ENCODE peak calls at places on chromosomes 4 and X, in five cellular contexts. R is tibial nerve; Q is CD4-positive, alpha-beta T cell; X is OCI-LY7; A is heart left ventricle. V is an unnamed sample.

GRCh38 chr4:114250439-114250891 is 271.0 kb upstream of the ARSJ start:
- DNase-seq in R (no peak), Q (no peak), X (no peak), A (no peak), V (peak)

GRCh38 chr4:1416051-1416947 is 10.1 kb upstream of the NKX1-1 start:
- DNase-seq in R (no peak), Q (no peak), X (no peak), A (no peak), V (no peak)

GRCh38 chr4:14862881-14863280 is 139.4 kb upstream of the CPEB2 start:
- DNase-seq in R (no peak), Q (no peak), X (no peak), A (no peak), V (no peak)

GRCh38 chrX:67544871-67545771 is 1.3 kb downstream of the AR start:
- DNase-seq in R (no peak), Q (no peak), X (no peak), A (peak), V (peak)

GRCh38 chrX:22351966-22352365 is 79.3 kb downstream of the CBLL2 start:
- DNase-seq in R (no peak), Q (no peak), X (no peak), A (no peak), V (no peak)

GRCh38 chrX:104419211-104419610 is 146.8 kb upstream of the IL1RAPL2 start:
- DNase-seq in R (no peak), Q (no peak), X (no peak), A (no peak), V (peak)

GRCh38 chrX:103513476-103514108 is 5.7 kb downstream of the RAB40A start:
- DNase-seq in R (no peak), Q (no peak), X (no peak), A (no peak), V (no peak)

GRCh38 chrX:140733766-140734342 is 24.3 kb downstream of the LINC00632 start:
- DNase-seq in R (no peak), Q (no peak), X (peak), A (no peak), V (no peak)

GRCh38 chr4:103721251-103721650 is 1.5 kb upstream of the TACR3 start:
- DNase-seq in R (no peak), Q (no peak), X (no peak), A (no peak), V (no peak)

GRCh38 chrX:5646818-5647217 is 581.8 kb downstream of the NLGN4X start:
- DNase-seq in R (no peak), Q (no peak), X (peak), A (no peak), V (no peak)

GRCh38 chr4:3519468-3520264 is 12.6 kb downstream of the LRPAP1 start:
- DNase-seq in R (no peak), Q (no peak), X (no peak), A (peak), V (no peak)

GRCh38 chr4:11416071-11416766 is 12.5 kb downstream of the HS3ST1 start:
- DNase-seq in R (no peak), Q (no peak), X (no peak), A (no peak), V (no peak)

GRCh38 chrX:20271186-20271585 is 4.5 kb upstream of the RPS6KA3 start:
- DNase-seq in R (no peak), Q (no peak), X (no peak), A (no peak), V (no peak)

GRCh38 chrX:155046811-155047528 is 20.3 kb downstream of the FUNDC2 start:
- DNase-seq in R (no peak), Q (no peak), X (no peak), A (no peak), V (no peak)

GRCh38 chrX:46953597-46953996 is 41.4 kb downstream of the JADE3 start:
- DNase-seq in R (no peak), Q (no peak), X (no peak), A (no peak), V (no peak)

GRCh38 chrX:65679071-65679540 is 11.7 kb downstream of the MSN start:
- DNase-seq in R (no peak), Q (no peak), X (no peak), A (peak), V (no peak)

GRCh38 chrX:38596939-38597338 is 35.6 kb downstream of the TSPAN7 start:
- DNase-seq in R (no peak), Q (no peak), X (no peak), A (no peak), V (no peak)

GRCh38 chr4:76458829-76459228 is 23.8 kb downstream of the SHROOM3 start:
- DNase-seq in R (no peak), Q (no peak), X (no peak), A (no peak), V (peak)

GRCh38 chr4:147773261-147774184 is 41.6 kb downstream of the ARHGAP10 start:
- DNase-seq in R (no peak), Q (no peak), X (no peak), A (no peak), V (peak)

GRCh38 chr4:40301592-40301991 is 33.5 kb upstream of the CHRNA9 start:
- DNase-seq in R (no peak), Q (peak), X (peak), A (no peak), V (no peak)

GRCh38 chrX:109658391-109658790 is 33.4 kb upstream of the KCNE5 start:
- DNase-seq in R (no peak), Q (no peak), X (no peak), A (no peak), V (no peak)

GRCh38 chr4:185165605-185166063 is 22.6 kb downstream of the SLC25A4 start:
- DNase-seq in R (no peak), Q (no peak), X (no peak), A (no peak), V (no peak)

GRCh38 chrX:69314436-69315348 is 149.4 kb upstream of the PJA1 start:
- DNase-seq in R (no peak), Q (no peak), X (no peak), A (peak), V (no peak)

GRCh38 chrX:100939336-100939735 is 10.6 kb upstream of the XKRX start:
- DNase-seq in R (no peak), Q (no peak), X (peak), A (no peak), V (peak)

GRCh38 chr4:23374280-23374679 is 515.6 kb downstream of the PPARGC1A start:
- DNase-seq in R (no peak), Q (no peak), X (no peak), A (no peak), V (peak)

GRCh38 chr4:168541608-168541953 is 44.7 kb downstream of the PALLD start:
- DNase-seq in R (no peak), Q (no peak), X (no peak), A (no peak), V (no peak)

GRCh38 chr4:139978692-139979091 is 175.3 kb downstream of the MAML3 start:
- DNase-seq in R (no peak), Q (no peak), X (peak), A (no peak), V (no peak)

GRCh38 chrX:118448273-118448783 is 47.3 kb upstream of the DOCK11 start:
- DNase-seq in R (no peak), Q (no peak), X (no peak), A (no peak), V (no peak)

GRCh38 chrX:134396174-134396573 is 63.8 kb upstream of the HPRT1 start:
- DNase-seq in R (no peak), Q (no peak), X (peak), A (no peak), V (no peak)

GRCh38 chr4:137510866-137511265 is 21.4 kb downstream of the PCDH18 start:
- DNase-seq in R (no peak), Q (no peak), X (no peak), A (no peak), V (peak)

GRCh38 chr4:109298279-109299010 is 4.0 kb downstream of the COL25A1 start:
- DNase-seq in R (no peak), Q (no peak), X (peak), A (no peak), V (peak)

GRCh38 chr4:3419836-3420605 is 21.7 kb upstream of the HGFAC start:
- DNase-seq in R (no peak), Q (no peak), X (no peak), A (peak), V (no peak)

GRCh38 chr4:65482410-65482809 is 187.9 kb downstream of the EPHA5 start:
- DNase-seq in R (no peak), Q (no peak), X (no peak), A (no peak), V (peak)

GRCh38 chr4:21795091-21795490 is 153.5 kb downstream of the KCNIP4 start:
- DNase-seq in R (no peak), Q (no peak), X (no peak), A (no peak), V (no peak)

GRCh38 chr4:127604949-127605709 is 27.6 kb upstream of the INTU start:
- DNase-seq in R (no peak), Q (no peak), X (peak), A (no peak), V (no peak)

GRCh38 chrX:49932786-49933185 is 10.4 kb downstream of the CLCN5 start:
- DNase-seq in R (no peak), Q (no peak), X (no peak), A (no peak), V (no peak)

GRCh38 chr4:106628616-106629606 is 260.3 kb upstream of the GIMD1 start:
- DNase-seq in R (no peak), Q (no peak), X (no peak), A (no peak), V (no peak)

GRCh38 chr4:145886871-145887240 is 51.8 kb downstream of the ZNF827 start:
- DNase-seq in R (no peak), Q (no peak), X (peak), A (peak), V (no peak)

GRCh38 chr4:145890689-145891088 is 47.9 kb downstream of the ZNF827 start:
- DNase-seq in R (no peak), Q (no peak), X (no peak), A (no peak), V (no peak)

GRCh38 chr4:145887241-145887964 is 51.2 kb downstream of the ZNF827 start:
- DNase-seq in R (no peak), Q (no peak), X (peak), A (no peak), V (peak)

GRCh38 chr4:145885666-145886065 is 53.0 kb downstream of the ZNF827 start:
- DNase-seq in R (no peak), Q (no peak), X (no peak), A (no peak), V (no peak)

DNA sequence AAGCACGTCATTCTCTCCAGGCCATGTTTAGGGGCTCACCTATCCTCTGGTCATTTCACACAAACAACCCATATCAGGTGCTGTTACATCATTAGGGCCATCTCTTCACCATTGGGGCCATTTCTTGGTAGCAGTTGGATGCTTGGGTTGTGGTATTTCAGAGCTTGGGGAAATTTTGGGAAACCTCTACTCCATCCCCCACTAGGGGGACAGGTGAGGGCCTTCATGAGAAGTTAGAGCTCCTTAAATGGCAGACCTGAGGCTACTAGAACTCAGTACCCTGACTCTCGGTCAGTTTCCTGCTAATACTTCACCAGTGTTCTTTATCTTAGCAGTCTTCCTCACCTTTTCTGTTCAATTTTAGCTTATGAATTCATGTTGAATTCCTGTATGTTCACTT is 50.2 kb downstream of the ZNF827 start:
- DNase-seq in R (no peak), Q (no peak), X (peak), A (no peak), V (no peak)
- TF ChIP-seq CTCF in R (no peak), Q (no peak), X (peak), A (peak), V (peak)

GRCh38 chr4:87497586-87497985 is 31.6 kb downstream of the SPARCL1 start:
- DNase-seq in R (no peak), Q (no peak), X (no peak), A (no peak), V (no peak)

GRCh38 chr4:87500107-87500462 is 29.1 kb downstream of the SPARCL1 start:
- DNase-seq in R (no peak), Q (no peak), X (no peak), A (no peak), V (no peak)

GRCh38 chr4:87498446-87498900 is 30.7 kb downstream of the SPARCL1 start:
- DNase-seq in R (no peak), Q (no peak), X (no peak), A (no peak), V (no peak)

GRCh38 chr4:87499415-87500106 is 29.6 kb downstream of the SPARCL1 start:
- DNase-seq in R (no peak), Q (no peak), X (no peak), A (no peak), V (no peak)

DNA sequence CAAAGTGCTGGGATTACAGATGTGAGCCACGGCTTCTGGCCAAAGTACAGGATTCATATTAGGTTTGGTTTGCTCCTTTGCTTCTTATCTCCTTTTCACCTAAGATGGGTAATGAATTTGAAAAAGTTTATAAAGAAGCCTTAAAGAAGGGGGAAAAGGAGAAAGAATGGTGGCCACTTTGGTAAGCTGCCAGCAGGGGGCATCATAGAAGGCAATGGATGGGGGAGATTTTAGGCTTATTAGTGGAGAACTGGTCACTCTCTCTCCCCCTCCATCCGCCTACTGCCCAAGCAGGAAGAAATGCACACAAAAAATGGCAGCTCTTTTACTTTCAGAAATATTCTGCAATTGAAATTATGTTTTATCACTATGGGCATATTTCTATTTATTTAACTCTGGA is 32.0 kb downstream of the SPARCL1 start:
- DNase-seq in R (no peak), Q (no peak), X (peak), A (no peak), V (no peak)
- TF ChIP-seq CTCF in R (no peak), Q (no peak), X (peak), A (peak), V (peak)

GRCh38 chrX:121323337-121323736 is 275.9 kb downstream of the GLUD2 start:
- DNase-seq in R (no peak), Q (no peak), X (no peak), A (no peak), V (no peak)

DNA sequence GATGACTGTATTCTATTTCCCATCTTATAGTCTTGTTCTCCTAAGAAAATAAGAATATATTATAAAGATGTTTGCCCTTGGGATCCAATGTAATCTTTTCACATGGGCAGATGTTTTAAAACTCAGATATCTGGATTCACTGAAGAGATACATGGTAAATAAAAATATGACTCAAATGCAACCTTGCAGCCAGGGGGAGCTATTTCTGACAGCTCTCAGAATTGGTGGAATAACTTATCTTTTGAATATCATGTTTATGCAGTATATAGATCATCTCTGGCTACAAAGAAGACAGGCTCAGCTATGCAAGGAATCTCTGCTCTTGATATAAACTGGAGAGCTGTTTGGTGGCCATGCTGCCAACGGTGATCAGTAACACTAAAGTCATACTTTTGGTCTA is 274.7 kb downstream of the GLUD2 start:
- DNase-seq in R (no peak), Q (no peak), X (peak), A (no peak), V (peak)
- TF ChIP-seq CTCF in R (no peak), Q (no peak), X (peak), A (no peak), V (peak)

GRCh38 chrX:15843960-15844359 is 10.7 kb downstream of the AP1S2 start:
- DNase-seq in R (no peak), Q (no peak), X (no peak), A (no peak), V (no peak)

GRCh38 chrX:15834051-15834450 is 20.6 kb downstream of the AP1S2 start:
- DNase-seq in R (no peak), Q (no peak), X (no peak), A (no peak), V (no peak)

GRCh38 chrX:15834827-15835595 is 19.6 kb downstream of the AP1S2 start:
- DNase-seq in R (no peak), Q (no peak), X (no peak), A (no peak), V (no peak)

DNA sequence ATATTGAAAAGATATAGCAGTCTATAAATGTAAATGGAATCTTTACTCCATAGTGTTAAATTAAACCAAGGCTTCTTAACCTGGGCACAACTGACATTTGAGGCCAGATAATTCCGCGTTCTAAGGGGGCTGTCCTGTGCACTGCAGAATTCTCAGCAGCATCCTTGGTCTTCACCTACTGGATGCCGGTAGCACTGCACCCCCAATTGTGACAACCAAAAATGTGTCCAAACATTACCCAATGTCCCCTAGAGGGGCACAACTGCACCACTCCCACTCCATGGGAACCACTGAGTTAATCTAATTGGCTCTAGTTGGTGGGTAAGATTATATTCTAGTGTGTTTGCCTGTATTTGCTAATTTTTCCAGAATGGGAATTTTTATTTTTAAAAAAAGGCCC is 16.6 kb downstream of the AP1S2 start:
- DNase-seq in R (no peak), Q (no peak), X (peak), A (no peak), V (no peak)
- TF ChIP-seq CTCF in R (no peak), Q (no peak), X (peak), A (no peak), V (peak)